ENCODE peak calls at places on chromosomes 11 and 22, in four cellular contexts. X, M, Q and V are unnamed samples.
A peak's percentile ranks its signal among the peaks of the same experiment; 100 is the strongest.

GRCh38 chr11:133956650-133957633 is at the start of gene IGSF9B:
- DNase-seq in X (peak; percentile 67), M (no peak), Q (peak; percentile 94), V (peak; percentile 17)

GRCh38 chr22:25525376-25525775 is 39.1 kb upstream of the GRK3 start:
- DNase-seq in X (no peak), M (no peak), Q (no peak), V (no peak)

GRCh38 chr11:97224396-97224795 is 834.6 kb downstream of the JRKL start:
- DNase-seq in X (no peak), M (no peak), Q (no peak), V (no peak)

GRCh38 chr22:23268877-23269276 is 88.6 kb downstream of the BCR start:
- DNase-seq in X (no peak), M (no peak), Q (no peak), V (no peak)

GRCh38 chr11:78193806-78194205 is 5.1 kb downstream of the USP35 start:
- DNase-seq in X (no peak), M (no peak), Q (no peak), V (no peak)

GRCh38 chr11:75212463-75212862 is 28.1 kb upstream of the TPBGL start:
- DNase-seq in X (no peak), M (no peak), Q (no peak), V (no peak)

GRCh38 chr11:112880454-112880853 is 80.8 kb upstream of the NCAM1 start:
- DNase-seq in X (no peak), M (no peak), Q (no peak), V (no peak)

GRCh38 chr11:124740277-124740882 is 638 bp downstream of the NRGN start:
- DNase-seq in X (no peak), M (no peak), Q (peak; percentile 43), V (no peak)

GRCh38 chr11:112525844-112526590 is 265.4 kb upstream of the PLET1 start:
- DNase-seq in X (no peak), M (no peak), Q (no peak), V (no peak)

GRCh38 chr11:68125164-68125563 is 4.0 kb upstream of the CHKA start:
- DNase-seq in X (no peak), M (no peak), Q (no peak), V (no peak)

GRCh38 chr22:46000081-46001027 is 23.4 kb upstream of the WNT7B start:
- DNase-seq in X (no peak), M (no peak), Q (no peak), V (no peak)

GRCh38 chr11:107591446-107592236 is 694 bp downstream of the ELMOD1 start:
- DNase-seq in X (no peak), M (no peak), Q (peak; percentile 62), V (no peak)

GRCh38 chr11:1155274-1155693 is 2.5 kb upstream of the MUC5AC start:
- DNase-seq in X (no peak), M (no peak), Q (no peak), V (peak; percentile 56)

GRCh38 chr22:35914665-35915476 is 113.8 kb downstream of the RBFOX2 start:
- DNase-seq in X (peak; percentile 80), M (peak; percentile 91), Q (peak; percentile 97), V (peak; percentile 30)

GRCh38 chr11:112532506-112532905 is 271.8 kb upstream of the PLET1 start:
- DNase-seq in X (no peak), M (no peak), Q (no peak), V (no peak)

GRCh38 chr11:19570889-19571288 is 141.7 kb upstream of the NAV2 start:
- DNase-seq in X (no peak), M (no peak), Q (no peak), V (no peak)

GRCh38 chr11:43577566-43578264 is 102.8 kb upstream of the HSD17B12 start:
- DNase-seq in X (no peak), M (no peak), Q (no peak), V (no peak)
- H3K4me1 ChIP-seq in X (no peaks in the 10 kb centered on the region), M (no peaks in the 10 kb centered on the region), Q (peaks cover 52% of the 10 kb centered on the region), V (peaks cover 34% of the 10 kb centered on the region)

GRCh38 chr22:20953342-20953608 is 13.8 kb upstream of the AIFM3 start:
- DNase-seq in X (no peak), M (no peak), Q (no peak), V (no peak)

GRCh38 chr22:20951932-20952380 is 15.1 kb upstream of the AIFM3 start:
- DNase-seq in X (no peak), M (peak; percentile 70), Q (no peak), V (no peak)

GRCh38 chr22:20955548-20955947 is 11.5 kb upstream of the AIFM3 start:
- DNase-seq in X (peak; percentile 22), M (no peak), Q (no peak), V (no peak)

GRCh38 chr22:20952544-20953341 is 14.3 kb upstream of the AIFM3 start:
- DNase-seq in X (no peak), M (peak; percentile 77), Q (no peak), V (no peak)

DNA sequence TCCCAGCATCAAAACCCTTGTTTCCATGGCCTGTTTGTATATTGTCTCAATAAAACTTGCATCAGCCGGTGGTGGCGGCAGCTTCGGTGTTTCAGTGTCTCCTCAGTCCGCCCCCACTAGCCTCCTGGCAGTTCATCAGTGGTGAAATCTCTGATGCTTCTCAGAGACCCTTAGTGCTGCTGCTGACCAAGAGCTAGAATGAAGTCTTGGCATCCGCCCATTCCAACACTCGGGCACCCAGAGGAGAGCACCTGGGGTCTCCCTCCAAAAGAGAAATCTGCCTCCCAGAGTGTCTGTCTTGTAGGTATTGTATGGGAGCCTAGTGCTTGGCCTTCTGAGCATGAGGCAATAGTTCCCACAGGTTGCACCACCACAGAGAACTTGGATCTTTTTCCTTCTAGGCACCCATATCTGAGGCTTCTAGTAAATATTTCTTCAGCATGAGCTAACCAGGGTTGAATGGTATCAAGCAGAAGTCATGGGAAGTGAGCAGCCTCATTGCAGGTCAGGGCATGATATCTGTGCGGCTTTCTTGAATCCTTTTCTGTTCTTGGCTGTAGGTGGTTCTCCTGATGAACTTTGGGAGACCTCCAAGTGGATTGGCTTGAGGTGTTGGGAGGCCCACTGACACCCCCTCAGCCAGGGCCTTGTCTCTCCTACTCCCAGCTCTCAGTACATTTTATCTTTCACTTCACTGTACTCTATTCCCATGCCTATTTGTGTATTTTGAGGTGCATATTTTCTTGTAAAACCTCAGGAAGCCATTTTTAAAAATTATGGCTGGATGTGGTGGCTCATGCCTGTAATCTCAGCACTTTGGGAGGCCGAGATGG is 13.2 kb upstream of the AIFM3 start:
- DNase-seq in X (no peak), M (peak; percentile 67), Q (no peak), V (no peak)
- TF ChIP-seq REST in X (no peak), M (peak; percentile 17), Q (no peak), V (no peak)

GRCh38 chr11:64849600-64850356 is 5.3 kb upstream of the CDC42BPG start:
- DNase-seq in X (no peak), M (no peak), Q (no peak), V (no peak)
- TF ChIP-seq CTCF in X (no peak), M (no peak), Q (no peak), V (no peak)

DNA sequence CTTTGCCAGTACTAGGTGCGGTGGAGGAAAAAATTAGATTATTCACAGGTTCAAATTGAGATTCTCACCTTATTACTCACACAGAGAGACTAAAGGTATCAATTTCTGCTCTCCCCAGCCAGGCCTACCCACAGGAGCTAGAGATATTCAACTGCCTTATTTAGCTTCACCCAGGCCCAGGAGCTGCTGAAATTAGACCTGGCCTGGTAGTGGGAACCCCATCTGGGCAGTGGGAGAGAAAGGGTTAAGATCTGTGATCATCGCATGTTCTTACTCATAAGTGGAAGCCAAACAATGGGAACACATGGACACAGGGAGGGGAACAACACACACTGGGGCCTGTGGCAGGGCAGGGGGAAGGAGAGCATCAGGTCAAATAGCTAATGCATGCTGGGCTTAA is 20.9 kb upstream of the MICAL2 start:
- DNase-seq in X (no peak), M (no peak), Q (no peak), V (no peak)
- H3K4me1 ChIP-seq in X (peaks cover 72% of the 10 kb centered on the region), M (peaks cover 70% of the 10 kb centered on the region), Q (peaks cover 8% of the 10 kb centered on the region), V (peaks cover 51% of the 10 kb centered on the region)

GRCh38 chr11:65135633-65136145 is 1.4 kb upstream of the SYVN1 start:
- DNase-seq in X (no peak), M (no peak), Q (no peak), V (no peak)

GRCh38 chr11:65134952-65135632 is 773 bp upstream of the SYVN1 start:
- DNase-seq in X (peak; percentile 95), M (peak; percentile 97), Q (peak; percentile 98), V (no peak)

GRCh38 chr11:65133724-65134123 is 595 bp downstream of the SYVN1 start:
- DNase-seq in X (no peak), M (no peak), Q (no peak), V (no peak)

GRCh38 chr11:65132988-65133700 is 1.2 kb downstream of the SYVN1 start:
- DNase-seq in X (peak; percentile 64), M (peak; percentile 47), Q (peak; percentile 82), V (no peak)

GRCh38 chr11:65134240-65134951 is at the start of gene SYVN1:
- DNase-seq in X (peak; percentile 75), M (peak; percentile 80), Q (peak; percentile 90), V (peak; percentile 95)
- TF ChIP-seq REST in X (no peak), M (peak; percentile 10), Q (no peak), V (peak; percentile 59)

GRCh38 chr11:34837246-34837856 is 78.8 kb downstream of the APIP start:
- DNase-seq in X (no peak), M (peak; percentile 50), Q (peak; percentile 49), V (no peak)
- TF ChIP-seq CTCF in X (peak; percentile 4), M (peak; percentile 29), Q (peak; percentile 45), V (no peak)

DNA sequence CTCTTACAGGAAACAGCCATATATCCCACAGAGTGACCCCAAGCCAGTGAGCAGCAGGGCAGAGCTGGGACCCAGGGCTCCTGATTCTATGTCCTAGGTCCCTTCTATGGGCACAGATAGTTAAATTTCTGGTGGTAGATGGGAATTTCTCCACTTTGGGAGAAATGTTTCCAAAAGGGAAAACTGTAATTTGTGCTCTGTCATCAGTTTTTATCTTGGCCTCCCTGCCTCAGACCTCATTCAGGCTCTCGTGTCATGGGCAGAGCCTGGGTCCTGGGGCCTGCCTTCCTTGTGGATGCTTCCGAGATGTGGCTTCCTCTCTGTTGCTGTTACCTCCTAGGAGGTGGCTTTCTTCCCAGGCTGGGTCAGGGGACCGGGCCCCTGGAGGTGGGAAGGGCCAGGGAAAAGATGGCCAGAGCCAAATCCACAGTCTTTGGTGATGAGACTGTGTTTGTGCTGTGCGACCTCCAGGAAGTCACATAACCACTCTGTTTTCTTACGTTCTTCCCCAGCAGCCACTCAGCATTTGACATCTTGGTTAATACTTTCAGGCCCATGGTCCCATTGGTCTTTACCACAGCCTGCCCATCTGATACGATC is 8.6 kb downstream of the LRRC32 start:
- DNase-seq in X (no peak), M (no peak), Q (no peak), V (no peak)
- H3K4me1 ChIP-seq in X (peaks cover 7% of the 10 kb centered on the region), M (no peaks in the 10 kb centered on the region), Q (no peaks in the 10 kb centered on the region), V (no peaks in the 10 kb centered on the region)

GRCh38 chr22:19987394-19988306 is 29.0 kb downstream of the ARVCF start:
- DNase-seq in X (no peak), M (no peak), Q (no peak), V (no peak)

GRCh38 chr22:19986011-19986409 is 30.6 kb downstream of the ARVCF start:
- DNase-seq in X (no peak), M (no peak), Q (no peak), V (no peak)

GRCh38 chr22:19984851-19985811 is 31.5 kb downstream of the ARVCF start:
- DNase-seq in X (no peak), M (no peak), Q (no peak), V (no peak)

GRCh38 chr22:19988331-19988808 is 28.3 kb downstream of the ARVCF start:
- DNase-seq in X (no peak), M (no peak), Q (no peak), V (no peak)

GRCh38 chr22:19986410-19987341 is 29.9 kb downstream of the ARVCF start:
- DNase-seq in X (no peak), M (peak; percentile 42), Q (peak; percentile 86), V (no peak)
- TF ChIP-seq REST in X (no peak), M (no peak), Q (no peak), V (no peak)